ENCODE peak calls at places on chromosomes 5 and 9, in eight cellular contexts. One of them, this sample, is unnamed. For H3K4me1, the result is how much of the 10 kb centered on the place peaks cover.

GRCh38 chr5:142740903-142741302 is 29.3 kb upstream of the ARHGAP26 start:
- DNase-seq in Peyer's patch: no peak
- DNase-seq in suprapubic skin: no peak
- DNase-seq in prostate gland: no peak
- DNase-seq in lower lobe of right lung: no peak
- DNase-seq in PC-3: no peak
- DNase-seq in OCI-LY7: no peak
- DNase-seq in CD4-positive, alpha-beta memory T cell: no peak
- DNase-seq in this sample: no peak

GRCh38 chr9:137147091-137147792 is 8.3 kb downstream of the GRIN1 start:
- DNase-seq in Peyer's patch: no peak
- DNase-seq in suprapubic skin: no peak
- DNase-seq in prostate gland: no peak
- DNase-seq in lower lobe of right lung: no peak
- DNase-seq in PC-3: no peak
- DNase-seq in OCI-LY7: no peak
- DNase-seq in CD4-positive, alpha-beta memory T cell: no peak
- DNase-seq in this sample: no peak

GRCh38 chr5:142944140-142944539 is 174.0 kb downstream of the ARHGAP26 start:
- DNase-seq in Peyer's patch: no peak
- DNase-seq in suprapubic skin: no peak
- DNase-seq in prostate gland: no peak
- DNase-seq in lower lobe of right lung: no peak
- DNase-seq in PC-3: peak
- DNase-seq in OCI-LY7: no peak
- DNase-seq in CD4-positive, alpha-beta memory T cell: no peak
- DNase-seq in this sample: no peak

GRCh38 chr5:100464418-100464817 is 70.8 kb upstream of the FAM174A start:
- DNase-seq in Peyer's patch: no peak
- DNase-seq in suprapubic skin: no peak
- DNase-seq in prostate gland: no peak
- DNase-seq in lower lobe of right lung: no peak
- DNase-seq in PC-3: peak
- DNase-seq in OCI-LY7: no peak
- DNase-seq in CD4-positive, alpha-beta memory T cell: no peak
- DNase-seq in this sample: no peak

GRCh38 chr9:108300296-108301287 is 555.2 kb downstream of the ACTL7B start:
- DNase-seq in Peyer's patch: no peak
- DNase-seq in suprapubic skin: no peak
- DNase-seq in prostate gland: no peak
- DNase-seq in lower lobe of right lung: no peak
- DNase-seq in PC-3: no peak
- DNase-seq in OCI-LY7: no peak
- DNase-seq in CD4-positive, alpha-beta memory T cell: no peak
- DNase-seq in this sample: no peak

GRCh38 chr5:134512661-134512999 is 12.8 kb upstream of the JADE2 start:
- DNase-seq in Peyer's patch: no peak
- DNase-seq in suprapubic skin: no peak
- DNase-seq in prostate gland: no peak
- DNase-seq in lower lobe of right lung: no peak
- DNase-seq in PC-3: no peak
- DNase-seq in OCI-LY7: no peak
- DNase-seq in CD4-positive, alpha-beta memory T cell: no peak
- DNase-seq in this sample: no peak

GRCh38 chr5:10982616-10983015 is 221.6 kb upstream of the DAP start:
- DNase-seq in Peyer's patch: no peak
- DNase-seq in suprapubic skin: no peak
- DNase-seq in prostate gland: peak
- DNase-seq in lower lobe of right lung: no peak
- DNase-seq in PC-3: no peak
- DNase-seq in OCI-LY7: no peak
- DNase-seq in CD4-positive, alpha-beta memory T cell: no peak
- DNase-seq in this sample: no peak

GRCh38 chr5:44536650-44537260 is 147.5 kb upstream of the FGF10 start:
- DNase-seq in Peyer's patch: no peak
- DNase-seq in suprapubic skin: no peak
- DNase-seq in prostate gland: no peak
- DNase-seq in lower lobe of right lung: no peak
- DNase-seq in PC-3: peak
- DNase-seq in OCI-LY7: peak
- DNase-seq in CD4-positive, alpha-beta memory T cell: no peak
- DNase-seq in this sample: peak

GRCh38 chr9:37262410-37262809 is 142.0 kb downstream of the ZCCHC7 start:
- DNase-seq in Peyer's patch: no peak
- DNase-seq in suprapubic skin: no peak
- DNase-seq in prostate gland: no peak
- DNase-seq in lower lobe of right lung: no peak
- DNase-seq in PC-3: peak
- DNase-seq in OCI-LY7: no peak
- DNase-seq in CD4-positive, alpha-beta memory T cell: no peak
- DNase-seq in this sample: no peak

GRCh38 chr9:106880863-106881262 is 17.9 kb downstream of the ZNF462 start:
- DNase-seq in Peyer's patch: no peak
- DNase-seq in suprapubic skin: no peak
- DNase-seq in prostate gland: no peak
- DNase-seq in lower lobe of right lung: no peak
- DNase-seq in PC-3: peak
- DNase-seq in OCI-LY7: no peak
- DNase-seq in CD4-positive, alpha-beta memory T cell: no peak
- DNase-seq in this sample: no peak

GRCh38 chr5:141032626-141033025 is 18.5 kb upstream of the PCDHB1 start:
- DNase-seq in Peyer's patch: no peak
- DNase-seq in suprapubic skin: no peak
- DNase-seq in prostate gland: no peak
- DNase-seq in lower lobe of right lung: no peak
- DNase-seq in PC-3: no peak
- DNase-seq in OCI-LY7: no peak
- DNase-seq in CD4-positive, alpha-beta memory T cell: no peak
- DNase-seq in this sample: no peak

GRCh38 chr9:129235931-129236331 is 57.9 kb upstream of the IER5L start:
- DNase-seq in Peyer's patch: peak
- DNase-seq in suprapubic skin: no peak
- DNase-seq in prostate gland: no peak
- DNase-seq in lower lobe of right lung: peak
- DNase-seq in PC-3: no peak
- DNase-seq in OCI-LY7: peak
- DNase-seq in CD4-positive, alpha-beta memory T cell: peak
- DNase-seq in this sample: peak

GRCh38 chr9:130491830-130492465 is 47.2 kb downstream of the ASS1 start:
- DNase-seq in Peyer's patch: no peak
- DNase-seq in suprapubic skin: no peak
- DNase-seq in prostate gland: no peak
- DNase-seq in lower lobe of right lung: no peak
- DNase-seq in PC-3: no peak
- DNase-seq in OCI-LY7: no peak
- DNase-seq in CD4-positive, alpha-beta memory T cell: no peak
- DNase-seq in this sample: no peak

GRCh38 chr5:56212127-56212879 is 20.8 kb downstream of the ANKRD55 start:
- DNase-seq in Peyer's patch: no peak
- DNase-seq in suprapubic skin: no peak
- DNase-seq in prostate gland: no peak
- DNase-seq in lower lobe of right lung: no peak
- DNase-seq in PC-3: no peak
- DNase-seq in OCI-LY7: no peak
- DNase-seq in CD4-positive, alpha-beta memory T cell: no peak
- DNase-seq in this sample: no peak

GRCh38 chr9:72351538-72352453 is 13.2 kb downstream of the ZFAND5 start:
- DNase-seq in Peyer's patch: no peak
- DNase-seq in suprapubic skin: no peak
- DNase-seq in prostate gland: no peak
- DNase-seq in lower lobe of right lung: no peak
- DNase-seq in PC-3: peak
- DNase-seq in OCI-LY7: no peak
- DNase-seq in CD4-positive, alpha-beta memory T cell: no peak
- DNase-seq in this sample: no peak

GRCh38 chr9:109865521-109865920 is 85.5 kb downstream of the PALM2AKAP2 start:
- DNase-seq in Peyer's patch: no peak
- DNase-seq in suprapubic skin: no peak
- DNase-seq in prostate gland: no peak
- DNase-seq in lower lobe of right lung: no peak
- DNase-seq in PC-3: no peak
- DNase-seq in OCI-LY7: no peak
- DNase-seq in CD4-positive, alpha-beta memory T cell: no peak
- DNase-seq in this sample: no peak

GRCh38 chr5:149162401-149163084 is 21.2 kb downstream of the ABLIM3 start:
- DNase-seq in Peyer's patch: no peak
- DNase-seq in suprapubic skin: no peak
- DNase-seq in prostate gland: no peak
- DNase-seq in lower lobe of right lung: no peak
- DNase-seq in PC-3: peak
- DNase-seq in OCI-LY7: no peak
- DNase-seq in CD4-positive, alpha-beta memory T cell: no peak
- DNase-seq in this sample: no peak

GRCh38 chr9:129626079-129626943 is at the start of gene NTMT1:
- DNase-seq in Peyer's patch: peak
- DNase-seq in suprapubic skin: peak
- DNase-seq in prostate gland: peak
- DNase-seq in lower lobe of right lung: peak
- DNase-seq in PC-3: peak
- DNase-seq in OCI-LY7: peak
- DNase-seq in CD4-positive, alpha-beta memory T cell: peak
- DNase-seq in this sample: peak

GRCh38 chr9:2424564-2425153 is 196.9 kb upstream of the VLDLR start:
- DNase-seq in Peyer's patch: no peak
- DNase-seq in suprapubic skin: no peak
- DNase-seq in prostate gland: no peak
- DNase-seq in lower lobe of right lung: no peak
- DNase-seq in PC-3: no peak
- DNase-seq in OCI-LY7: no peak
- DNase-seq in CD4-positive, alpha-beta memory T cell: no peak
- DNase-seq in this sample: no peak

GRCh38 chr9:99296375-99296951 is 74.4 kb downstream of the SEC61B start:
- DNase-seq in Peyer's patch: no peak
- DNase-seq in suprapubic skin: no peak
- DNase-seq in prostate gland: no peak
- DNase-seq in lower lobe of right lung: no peak
- DNase-seq in PC-3: no peak
- DNase-seq in OCI-LY7: no peak
- DNase-seq in CD4-positive, alpha-beta memory T cell: peak
- DNase-seq in this sample: no peak

GRCh38 chr5:169265888-169266287 is 35.1 kb downstream of the SLIT3 start:
- DNase-seq in Peyer's patch: no peak
- DNase-seq in suprapubic skin: no peak
- DNase-seq in prostate gland: no peak
- DNase-seq in lower lobe of right lung: no peak
- DNase-seq in PC-3: peak
- DNase-seq in OCI-LY7: no peak
- DNase-seq in CD4-positive, alpha-beta memory T cell: no peak
- DNase-seq in this sample: no peak

GRCh38 chr9:95028855-95029219 is 288.7 kb downstream of the FANCC start:
- DNase-seq in Peyer's patch: no peak
- DNase-seq in suprapubic skin: no peak
- DNase-seq in prostate gland: no peak
- DNase-seq in lower lobe of right lung: no peak
- DNase-seq in PC-3: no peak
- DNase-seq in OCI-LY7: no peak
- DNase-seq in CD4-positive, alpha-beta memory T cell: no peak
- DNase-seq in this sample: no peak

GRCh38 chr9:95027914-95028854 is 289.3 kb downstream of the FANCC start:
- DNase-seq in Peyer's patch: no peak
- DNase-seq in suprapubic skin: no peak
- DNase-seq in prostate gland: no peak
- DNase-seq in lower lobe of right lung: peak
- DNase-seq in PC-3: no peak
- DNase-seq in OCI-LY7: no peak
- DNase-seq in CD4-positive, alpha-beta memory T cell: no peak
- DNase-seq in this sample: no peak

GRCh38 chr9:95023217-95024003 is 294.1 kb downstream of the FANCC start:
- DNase-seq in Peyer's patch: no peak
- DNase-seq in suprapubic skin: no peak
- DNase-seq in prostate gland: no peak
- DNase-seq in lower lobe of right lung: peak
- DNase-seq in PC-3: peak
- DNase-seq in OCI-LY7: no peak
- DNase-seq in CD4-positive, alpha-beta memory T cell: no peak
- DNase-seq in this sample: no peak

GRCh38 chr9:95024097-95024671 is 293.3 kb downstream of the FANCC start:
- DNase-seq in Peyer's patch: no peak
- DNase-seq in suprapubic skin: no peak
- DNase-seq in prostate gland: no peak
- DNase-seq in lower lobe of right lung: no peak
- DNase-seq in PC-3: peak
- DNase-seq in OCI-LY7: no peak
- DNase-seq in CD4-positive, alpha-beta memory T cell: no peak
- DNase-seq in this sample: no peak

GRCh38 chr9:95025213-95026170 is 292.0 kb downstream of the FANCC start:
- DNase-seq in Peyer's patch: no peak
- DNase-seq in suprapubic skin: no peak
- DNase-seq in prostate gland: no peak
- DNase-seq in lower lobe of right lung: peak
- DNase-seq in PC-3: no peak
- DNase-seq in OCI-LY7: no peak
- DNase-seq in CD4-positive, alpha-beta memory T cell: no peak
- DNase-seq in this sample: no peak
- H3K4me3 ChIP-seq in Peyer's patch: no peak
- H3K4me3 ChIP-seq in suprapubic skin: no peak
- H3K4me3 ChIP-seq in prostate gland: no peak
- H3K4me3 ChIP-seq in lower lobe of right lung: no peak
- H3K4me3 ChIP-seq in PC-3: no peak
- H3K4me3 ChIP-seq in OCI-LY7: no peak
- H3K4me3 ChIP-seq in CD4-positive, alpha-beta memory T cell: no peak
- H3K4me3 ChIP-seq in this sample: no peak

GRCh38 chr5:180138214-180138975 is 66.8 kb upstream of the RNF130 start:
- DNase-seq in Peyer's patch: no peak
- DNase-seq in suprapubic skin: no peak
- DNase-seq in prostate gland: no peak
- DNase-seq in lower lobe of right lung: no peak
- DNase-seq in PC-3: no peak
- DNase-seq in OCI-LY7: no peak
- DNase-seq in CD4-positive, alpha-beta memory T cell: no peak
- DNase-seq in this sample: no peak
- H3K4me1 ChIP-seq in Peyer's patch: under half
- H3K4me1 ChIP-seq in suprapubic skin: under half
- H3K4me1 ChIP-seq in prostate gland: under half
- H3K4me1 ChIP-seq in lower lobe of right lung: under half
- H3K4me1 ChIP-seq in PC-3: under half
- H3K4me1 ChIP-seq in OCI-LY7: under half
- H3K4me1 ChIP-seq in CD4-positive, alpha-beta memory T cell: under half
- H3K4me1 ChIP-seq in this sample: under half

DNA sequence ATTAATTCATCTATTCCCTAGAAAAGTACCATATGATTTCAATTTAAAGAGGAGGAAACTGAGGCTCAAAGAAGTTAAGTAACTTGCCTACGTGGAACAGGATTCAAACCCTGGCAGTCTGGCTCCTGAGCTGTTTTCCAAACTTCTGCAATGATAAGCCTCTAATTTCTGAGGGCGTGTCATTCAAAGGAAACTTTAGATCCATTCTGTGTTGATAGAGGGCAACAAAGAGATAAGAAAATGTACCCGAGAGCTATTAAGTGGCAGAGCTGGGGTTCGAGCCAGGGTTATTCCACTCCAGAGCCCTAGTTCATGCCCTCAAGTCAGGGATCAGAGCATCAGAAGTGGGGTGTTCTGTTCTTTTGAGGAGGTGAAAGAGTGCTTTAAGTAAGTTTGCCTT is 131.4 kb downstream of the ARL15 start:
- DNase-seq in Peyer's patch: no peak
- DNase-seq in suprapubic skin: no peak
- DNase-seq in prostate gland: no peak
- DNase-seq in lower lobe of right lung: no peak
- DNase-seq in PC-3: no peak
- DNase-seq in OCI-LY7: no peak
- DNase-seq in CD4-positive, alpha-beta memory T cell: no peak
- DNase-seq in this sample: no peak
- H3K4me3 ChIP-seq in Peyer's patch: no peak
- H3K4me3 ChIP-seq in suprapubic skin: no peak
- H3K4me3 ChIP-seq in prostate gland: no peak
- H3K4me3 ChIP-seq in lower lobe of right lung: no peak
- H3K4me3 ChIP-seq in PC-3: no peak
- H3K4me3 ChIP-seq in OCI-LY7: no peak
- H3K4me3 ChIP-seq in CD4-positive, alpha-beta memory T cell: no peak
- H3K4me3 ChIP-seq in this sample: no peak

GRCh38 chr5:177385720-177386119 is 1.5 kb downstream of the SLC34A1 start:
- DNase-seq in Peyer's patch: no peak
- DNase-seq in suprapubic skin: peak
- DNase-seq in prostate gland: no peak
- DNase-seq in lower lobe of right lung: no peak
- DNase-seq in PC-3: no peak
- DNase-seq in OCI-LY7: no peak
- DNase-seq in CD4-positive, alpha-beta memory T cell: no peak
- DNase-seq in this sample: no peak
- H3K4me1 ChIP-seq in Peyer's patch: under half
- H3K4me1 ChIP-seq in suprapubic skin: under half
- H3K4me1 ChIP-seq in prostate gland: under half
- H3K4me1 ChIP-seq in lower lobe of right lung: under half
- H3K4me1 ChIP-seq in PC-3: under half
- H3K4me1 ChIP-seq in OCI-LY7: under half
- H3K4me1 ChIP-seq in CD4-positive, alpha-beta memory T cell: half or more
- H3K4me1 ChIP-seq in this sample: under half